ENCODE peak calls at places on chromosomes 4 and X, in seven cellular contexts. P, X, Y, M, C, S and G are unnamed samples.
A peak's percentile ranks its signal among the peaks of the same experiment; 100 is the strongest.

GRCh38 chrX:16076834-16077233 is 46.5 kb upstream of the GRPR start:
- DNase-seq in P (no peak), X (peak; percentile 15), Y (no peak), M (no peak), C (no peak), S (no peak), G (peak; percentile 7)

GRCh38 chrX:88558421-88558820 is 188.6 kb upstream of the CPXCR1 start:
- DNase-seq in P (no peak), X (no peak), Y (no peak), M (no peak), C (no peak), S (no peak), G (no peak)

GRCh38 chrX:118730500-118731247 is 3.3 kb downstream of the IL13RA1 start:
- DNase-seq in P (peak; percentile 45), X (peak; percentile 58), Y (peak; percentile 72), M (no peak), C (no peak), S (no peak), G (peak; percentile 80)

GRCh38 chr4:7295917-7296660 is 103.8 kb downstream of the SORCS2 start:
- DNase-seq in P (no peak), X (peak; percentile 19), Y (peak; percentile 31), M (no peak), C (no peak), S (no peak), G (peak; percentile 51)

GRCh38 chr4:10343656-10344055 is 113.6 kb downstream of the ZNF518B start:
- DNase-seq in P (no peak), X (peak; percentile 46), Y (no peak), M (no peak), C (no peak), S (no peak), G (no peak)

GRCh38 chrX:31353095-31353494 is 281.3 kb upstream of the FTHL17 start:
- DNase-seq in P (peak; percentile 31), X (peak; percentile 83), Y (peak; percentile 76), M (peak; percentile 24), C (no peak), S (no peak), G (peak; percentile 84)

GRCh38 chrX:23376581-23376980 is 41.9 kb downstream of the PTCHD1 start:
- DNase-seq in P (no peak), X (no peak), Y (no peak), M (no peak), C (no peak), S (no peak), G (no peak)

GRCh38 chrX:140764401-140764919 is 54.9 kb downstream of the LINC00632 start:
- DNase-seq in P (no peak), X (no peak), Y (peak; percentile 67), M (no peak), C (peak; percentile 69), S (no peak), G (no peak)

GRCh38 chr4:1685604-1686150 is 1.6 kb upstream of the FAM53A start:
- DNase-seq in P (no peak), X (no peak), Y (no peak), M (no peak), C (no peak), S (no peak), G (no peak)

GRCh38 chr4:151646322-151646721 is 114.5 kb downstream of the GATB start:
- DNase-seq in P (no peak), X (no peak), Y (no peak), M (no peak), C (no peak), S (no peak), G (no peak)

GRCh38 chr4:70759627-70760026 is 37.9 kb downstream of the RUFY3 start:
- DNase-seq in P (no peak), X (no peak), Y (no peak), M (no peak), C (no peak), S (no peak), G (no peak)

GRCh38 chr4:147313114-147313513 is 167.8 kb upstream of the EDNRA start:
- DNase-seq in P (no peak), X (no peak), Y (no peak), M (no peak), C (no peak), S (no peak), G (no peak)

GRCh38 chrX:44063611-44064010 is 90.4 kb upstream of the NDP start:
- DNase-seq in P (no peak), X (peak; percentile 8), Y (peak; percentile 5), M (no peak), C (no peak), S (no peak), G (peak; percentile 46)

GRCh38 chrX:44062842-44063241 is 89.7 kb upstream of the NDP start:
- DNase-seq in P (no peak), X (peak; percentile 36), Y (peak; percentile 18), M (no peak), C (no peak), S (no peak), G (peak; percentile 47)

GRCh38 chrX:44060221-44060620 is 87.0 kb upstream of the NDP start:
- DNase-seq in P (no peak), X (no peak), Y (peak; percentile 47), M (peak; percentile 59), C (no peak), S (no peak), G (no peak)

GRCh38 chrX:44058339-44058738 is 85.1 kb upstream of the NDP start:
- DNase-seq in P (no peak), X (no peak), Y (no peak), M (no peak), C (no peak), S (no peak), G (no peak)

GRCh38 chrX:44061940-44062339 is 88.8 kb upstream of the NDP start:
- DNase-seq in P (no peak), X (no peak), Y (no peak), M (no peak), C (no peak), S (no peak), G (no peak)
- TF ChIP-seq CTCF in P (no peak), X (no peak), Y (no peak), M (no peak), C (no peak), S (no peak), G (no peak)

GRCh38 chr4:57270350-57270749 is 160.2 kb upstream of the IGFBP7 start:
- DNase-seq in P (no peak), X (no peak), Y (no peak), M (no peak), C (no peak), S (no peak), G (no peak)

DNA sequence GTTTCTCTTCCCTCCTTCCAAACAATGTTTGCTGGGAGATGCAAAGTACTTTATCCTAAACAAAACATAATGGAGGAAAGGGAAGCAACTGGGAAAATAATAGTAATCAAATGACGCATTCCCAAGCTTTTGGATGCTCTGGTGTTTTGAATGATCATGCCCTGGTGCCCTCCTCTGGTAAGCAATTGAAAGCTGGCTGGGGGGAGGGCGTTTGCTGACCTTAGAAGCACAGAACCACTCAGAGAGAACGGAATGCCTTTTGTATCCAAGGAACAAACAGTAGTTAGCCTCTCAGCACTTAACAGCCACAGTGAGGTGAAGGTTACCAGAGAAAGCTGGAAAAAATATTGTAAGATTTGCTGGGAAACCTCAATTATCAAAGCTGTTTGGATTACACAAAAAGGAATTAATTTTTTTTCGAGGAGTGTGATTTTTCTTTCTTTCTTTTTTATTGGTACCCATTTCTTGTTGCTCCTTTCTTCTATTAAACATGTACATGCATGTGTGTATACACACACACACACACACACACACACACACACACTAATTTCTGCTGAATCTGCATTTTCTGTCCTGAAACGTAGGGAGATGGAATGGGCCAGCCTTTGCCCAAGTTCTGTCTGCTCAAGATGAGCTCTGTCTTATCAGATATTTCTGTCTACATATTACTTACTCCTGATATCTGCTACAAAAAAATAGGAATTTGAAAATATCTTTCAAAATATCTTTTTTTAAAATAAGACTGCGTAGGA is 155.8 kb upstream of the IGFBP7 start:
- DNase-seq in P (no peak), X (no peak), Y (peak; percentile 10), M (no peak), C (no peak), S (no peak), G (no peak)
- TF ChIP-seq CTCF in P (no peak), X (no peak), Y (no peak), M (no peak), C (no peak), S (no peak), G (no peak)

GRCh38 chr4:142845293-142846070 is 619 bp downstream of the INPP4B start:
- DNase-seq in P (no peak), X (peak; percentile 19), Y (peak; percentile 29), M (no peak), C (peak; percentile 66), S (no peak), G (no peak)
- TF ChIP-seq CTCF in P (no peak), X (no peak), Y (no peak), M (no peak), C (no peak), S (no peak), G (no peak)

GRCh38 chrX:68238568-68238967 is 194.7 kb downstream of the OPHN1 start:
- DNase-seq in P (no peak), X (no peak), Y (no peak), M (no peak), C (no peak), S (no peak), G (peak; percentile 29)
- TF ChIP-seq CTCF in P (peak; percentile 48), X (peak; percentile 39), Y (peak; percentile 38), M (peak; percentile 24), C (no peak), S (no peak), G (peak; percentile 37)

GRCh38 chr4:159398236-159398638 is 295.4 kb downstream of the RAPGEF2 start:
- DNase-seq in P (no peak), X (no peak), Y (peak; percentile 68), M (no peak), C (no peak), S (no peak), G (peak; percentile 49)
- TF ChIP-seq CTCF in P (no peak), X (no peak), Y (no peak), M (no peak), C (peak; percentile 22), S (no peak), G (no peak)

GRCh38 chrX:110437686-110438085 is 79.0 kb downstream of the RTL9 start:
- DNase-seq in P (no peak), X (peak; percentile 34), Y (no peak), M (no peak), C (no peak), S (no peak), G (no peak)

GRCh38 chrX:110444996-110445395 is 86.3 kb downstream of the RTL9 start:
- DNase-seq in P (no peak), X (peak; percentile 9), Y (no peak), M (no peak), C (no peak), S (no peak), G (peak; percentile 17)

GRCh38 chrX:110440016-110440805 is 81.6 kb downstream of the RTL9 start:
- DNase-seq in P (no peak), X (no peak), Y (no peak), M (no peak), C (no peak), S (no peak), G (no peak)

GRCh38 chrX:110448459-110448858 is 89.8 kb downstream of the RTL9 start:
- DNase-seq in P (no peak), X (no peak), Y (no peak), M (no peak), C (no peak), S (no peak), G (no peak)

DNA sequence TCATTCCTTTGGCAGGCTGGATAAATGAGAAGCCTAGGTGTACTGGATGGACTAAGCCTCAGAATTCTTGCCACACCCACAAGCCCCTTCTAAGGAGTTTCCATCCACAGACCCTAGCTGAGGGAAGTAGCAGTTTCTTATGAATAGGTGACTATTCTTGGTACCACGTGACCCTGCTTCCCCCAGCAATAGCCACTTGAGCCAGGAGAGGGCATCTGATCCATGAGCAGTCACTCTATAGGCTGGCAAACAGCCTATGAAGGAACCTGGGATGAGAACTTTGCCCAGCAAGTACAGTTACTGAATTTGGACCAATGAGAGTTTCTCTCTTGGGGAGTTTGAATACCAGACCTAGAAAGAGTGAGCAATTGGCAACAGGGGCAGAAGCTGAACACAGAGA is 84.0 kb downstream of the RTL9 start:
- DNase-seq in P (no peak), X (peak; percentile 35), Y (peak; percentile 28), M (no peak), C (no peak), S (no peak), G (peak; percentile 62)
- TF ChIP-seq CTCF in P (peak; percentile 36), X (peak; percentile 31), Y (peak; percentile 35), M (peak; percentile 36), C (no peak), S (no peak), G (peak; percentile 26)